ENCODE peak calls at places on chromosomes 4 and X, in ten cellular contexts. B is HCT116; H is nephron progenitor cell; O is tibial nerve; U is coronary artery; R is activated CD8-positive, alpha-beta T cell treated with anti-CD3 and anti-CD28 coated beads for 36 hours; N is cardiac fibroblast; E is heart left ventricle; P is epithelial cell of proximal tubule; Q is endothelial cell. S is an unnamed sample.

GRCh38 chrX:47384502-47384901 is 14.1 kb downstream of the ZNF157 start:
- DNase-seq in B (peak; percentile 61), P (no peak), N (peak; percentile 71), R (peak; percentile 78), E (peak; percentile 55), O (peak; percentile 17), Q (peak; percentile 57), U (no peak), H (peak; percentile 53), S (peak; percentile 75)

GRCh38 chrX:53421125-53421524 is 1.3 kb downstream of the SMC1A start:
- DNase-seq in O (no peak), P (no peak), R (no peak), Q (no peak), U (no peak), H (no peak), N (no peak), E (no peak), B (no peak), S (no peak)

GRCh38 chr4:46946914-46947313 is 37.9 kb upstream of the COX7B2 start:
- DNase-seq in Q (no peak), U (no peak), P (no peak), H (no peak), N (peak; percentile 36), R (no peak), E (no peak), O (no peak), B (no peak), S (peak; percentile 49)

GRCh38 chrX:53074987-53075386 is 7.2 kb upstream of the TSPYL2 start:
- DNase-seq in P (no peak), N (no peak), R (peak; percentile 33), O (no peak), H (no peak), Q (no peak), B (no peak), U (no peak), E (no peak), S (peak; percentile 18)

GRCh38 chr4:11954093-11954492 is 525.4 kb upstream of the HS3ST1 start:
- DNase-seq in N (peak; percentile 84), O (no peak), B (peak; percentile 44), P (peak; percentile 4), R (no peak), U (no peak), Q (peak; percentile 41), H (no peak), E (no peak), S (peak; percentile 52)

GRCh38 chr4:15506464-15506863 is 36.8 kb downstream of the CC2D2A start:
- DNase-seq in P (no peak), O (no peak), N (peak; percentile 33), U (no peak), R (no peak), B (no peak), H (no peak), Q (no peak), E (no peak), S (no peak)

GRCh38 chr4:78845469-78845868 is 69.3 kb downstream of the BMP2K start:
- DNase-seq in Q (no peak), B (no peak), R (no peak), E (no peak), N (peak; percentile 22), U (no peak), O (no peak), P (no peak), H (no peak), S (no peak)

GRCh38 chrX:110863883-110864282 is 68.3 kb upstream of the CHRDL1 start:
- DNase-seq in E (no peak), Q (no peak), N (no peak), O (no peak), B (no peak), P (no peak), R (no peak), H (no peak), U (no peak), S (no peak)

GRCh38 chrX:102659790-102660757 is 8.8 kb downstream of the GPRASP1 start:
- DNase-seq in U (peak; percentile 88), O (peak; percentile 82), R (peak; percentile 91), B (no peak), H (peak; percentile 79), Q (peak; percentile 65), N (peak; percentile 74), E (peak; percentile 90), P (peak; percentile 10), S (no peak)

GRCh38 chr4:953574-953915 is 19.8 kb downstream of the DGKQ start:
- DNase-seq in H (no peak), U (no peak), B (no peak), P (no peak), E (no peak), N (no peak), O (no peak), Q (no peak), R (no peak), S (no peak)

GRCh38 chr4:48668254-48669017 is 111.6 kb downstream of the FRYL start:
- DNase-seq in O (no peak), R (no peak), E (no peak), Q (no peak), U (no peak), B (no peak), H (no peak), P (no peak), N (no peak), S (peak; percentile 22)

GRCh38 chr4:150379454-150379853 is 202.5 kb upstream of the MAB21L2 start:
- DNase-seq in R (no peak), B (no peak), H (no peak), U (no peak), Q (no peak), P (no peak), N (peak; percentile 46), O (no peak), E (no peak), S (no peak)

GRCh38 chr4:1556541-1557220 is 127.4 kb downstream of the FAM53A start:
- DNase-seq in E (no peak), Q (no peak), R (no peak), H (no peak), O (no peak), U (no peak), N (no peak), B (no peak), P (no peak), S (no peak)

GRCh38 chr4:87006531-87007344 is 71.9 kb downstream of the AFF1 start:
- DNase-seq in B (peak; percentile 86), Q (peak; percentile 93), U (peak; percentile 97), H (peak; percentile 92), O (peak; percentile 83), E (peak; percentile 97), N (peak; percentile 98), R (peak; percentile 90), P (no peak), S (peak; percentile 91)

GRCh38 chr4:87009095-87009648 is 74.4 kb downstream of the AFF1 start:
- DNase-seq in R (no peak), Q (no peak), E (no peak), B (no peak), N (no peak), H (no peak), U (no peak), O (no peak), P (no peak), S (no peak)

GRCh38 chr4:87005369-87005689 is 70.5 kb downstream of the AFF1 start:
- DNase-seq in U (no peak), P (no peak), R (no peak), N (no peak), Q (no peak), B (no peak), E (no peak), O (no peak), H (no peak), S (no peak)

GRCh38 chr4:87005690-87006461 is 71.1 kb downstream of the AFF1 start:
- DNase-seq in P (no peak), N (no peak), U (no peak), E (no peak), B (no peak), O (no peak), H (no peak), R (peak; percentile 74), Q (no peak), S (no peak)

GRCh38 chr4:87007345-87008181 is 72.8 kb downstream of the AFF1 start:
- DNase-seq in B (no peak), Q (peak; percentile 50), U (no peak), P (no peak), R (peak; percentile 68), N (peak; percentile 62), O (peak; percentile 50), H (peak; percentile 70), E (peak; percentile 76), S (peak; percentile 55)
- TF ChIP-seq CTCF in B (no peak), Q (no peak), U (no peak), P (peak; percentile 5), R (no peak), N (no peak), O (no peak), H (no peak), E (no peak), S (no peak)

DNA sequence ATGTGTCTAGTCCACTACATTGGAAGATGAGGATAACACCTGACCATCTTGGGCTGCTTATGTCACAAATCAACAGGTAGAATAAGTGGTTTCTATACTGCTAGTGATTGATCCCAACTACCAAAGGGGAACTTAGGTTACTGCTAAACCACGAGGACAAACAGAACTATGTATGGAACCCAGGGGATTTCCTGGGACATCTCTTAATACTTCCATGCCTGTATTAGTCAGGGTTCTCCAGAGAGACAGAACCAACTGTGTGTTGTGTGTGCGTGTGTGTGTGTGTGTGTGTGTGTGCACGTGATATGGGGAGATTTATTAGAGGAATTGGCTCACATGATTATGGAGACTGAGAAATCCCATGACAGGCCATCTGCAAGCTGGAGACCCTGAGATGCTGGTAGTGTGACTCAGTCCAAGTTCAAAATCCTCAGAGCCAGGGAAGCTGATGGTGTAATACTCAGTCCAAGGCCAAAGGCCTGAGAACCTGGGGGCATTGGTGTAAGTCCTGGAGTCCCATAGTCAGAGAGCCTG is 16.2 kb upstream of the AFF1 start:
- DNase-seq in O (no peak), R (no peak), E (no peak), H (no peak), B (no peak), P (no peak), U (no peak), N (peak; percentile 59), Q (no peak), S (peak; percentile 21)
- TF ChIP-seq CTCF in O (no peak), R (no peak), E (no peak), H (no peak), B (no peak), P (no peak), U (no peak), N (no peak), Q (no peak), S (no peak)

GRCh38 chrX:23993012-23993633 is 33.9 kb downstream of the KLHL15 start:
- DNase-seq in H (no peak), Q (no peak), R (peak; percentile 9), U (no peak), N (peak; percentile 36), P (no peak), B (no peak), E (no peak), O (no peak), S (no peak)

GRCh38 chrX:23990455-23990854 is 36.5 kb downstream of the KLHL15 start:
- DNase-seq in Q (no peak), P (no peak), R (no peak), O (no peak), N (no peak), H (no peak), E (no peak), B (no peak), U (no peak), S (no peak)

GRCh38 chrX:23989689-23990088 is 37.3 kb downstream of the KLHL15 start:
- DNase-seq in U (no peak), E (no peak), P (no peak), R (no peak), O (no peak), H (no peak), N (no peak), Q (no peak), B (no peak), S (no peak)
- TF ChIP-seq CTCF in U (no peak), E (no peak), P (no peak), R (no peak), O (no peak), H (no peak), N (no peak), Q (no peak), B (no peak), S (no peak)

GRCh38 chrX:133215747-133216146 is 2.4 kb downstream of the TFDP3 start:
- DNase-seq in Q (peak; percentile 12), U (no peak), P (no peak), N (no peak), E (no peak), H (peak; percentile 38), O (no peak), R (peak; percentile 4), B (no peak), S (peak; percentile 54)
- TF ChIP-seq CTCF in Q (no peak), U (no peak), P (peak; percentile 60), N (no peak), E (peak; percentile 25), H (peak; percentile 54), O (no peak), R (no peak), B (peak; percentile 42), S (peak; percentile 28)